ENCODE peak calls at places on chromosomes 7 and 10, in ten cellular contexts. B is ovary; R is left cardiac atrium; I is left ventricle myocardium inferior; O is WTC11; M is epithelial cell of esophagus; U is putamen; T is G401; F is central memory CD8-positive, alpha-beta T cell; A is RPMI7951. Q is an unnamed sample.

GRCh38 chr10:17841055-17841454 is 31.9 kb downstream of the MRC1 start:
- DNase-seq in I (no peak), O (no peak), B (no peak), M (peak), T (no peak), F (no peak), U (no peak), R (no peak), A (no peak), Q (no peak)

GRCh38 chr7:154769527-154769926 is 233.4 kb downstream of the PAXIP1 start:
- DNase-seq in T (no peak), I (no peak), M (no peak), U (no peak), O (no peak), B (no peak), A (no peak), F (no peak), R (no peak), Q (no peak)

GRCh38 chr10:104472505-104472904 is 118.9 kb downstream of the CFAP58 start:
- DNase-seq in R (no peak), T (no peak), O (no peak), F (no peak), M (peak), A (peak), B (no peak), U (no peak), I (no peak), Q (no peak)

GRCh38 chr10:43822509-43823236 is 174.0 kb upstream of the ZNF32 start:
- DNase-seq in T (no peak), O (no peak), B (no peak), U (no peak), A (no peak), M (no peak), R (no peak), F (no peak), I (no peak), Q (no peak)

GRCh38 chr7:77258593-77258992 is 59.0 kb upstream of the FGL2 start:
- DNase-seq in O (no peak), I (no peak), M (no peak), U (no peak), B (no peak), F (no peak), A (no peak), T (no peak), R (no peak), Q (no peak)

GRCh38 chr10:104478380-104478779 is 124.7 kb downstream of the CFAP58 start:
- DNase-seq in F (no peak), T (no peak), I (no peak), R (no peak), O (no peak), M (no peak), A (peak), B (no peak), U (no peak), Q (no peak)

GRCh38 chr10:100728928-100729876 is 16.2 kb upstream of the PAX2 start:
- DNase-seq in B (no peak), T (peak), I (no peak), A (no peak), F (no peak), O (peak), R (no peak), M (peak), U (no peak), Q (peak)

GRCh38 chr10:116041948-116042347 is 231.1 kb downstream of the GFRA1 start:
- DNase-seq in U (no peak), O (no peak), A (no peak), I (no peak), F (no peak), R (no peak), T (no peak), M (no peak), B (no peak), Q (no peak)

GRCh38 chr10:11097686-11098085 is 80.0 kb downstream of the CELF2 start:
- DNase-seq in I (no peak), F (no peak), B (no peak), T (no peak), U (no peak), O (no peak), A (no peak), M (no peak), R (no peak), Q (no peak)

GRCh38 chr7:23020742-23021401 is 6.9 kb upstream of the HYCC1 start:
- DNase-seq in B (no peak), A (peak), I (peak), M (peak), U (no peak), T (no peak), O (no peak), F (no peak), R (peak), Q (peak)

GRCh38 chr10:13684813-13685511 is 98.2 kb downstream of the PRPF18 start:
- DNase-seq in T (peak), M (no peak), F (no peak), I (no peak), A (peak), B (no peak), O (no peak), U (no peak), R (no peak), Q (no peak)

GRCh38 chr10:34235164-34235832 is 579.8 kb downstream of the PARD3 start:
- DNase-seq in A (peak), I (no peak), O (no peak), T (no peak), R (no peak), U (no peak), B (no peak), F (no peak), M (peak), Q (no peak)

GRCh38 chr7:108511939-108512338 is 14.0 kb downstream of the PNPLA8 start:
- DNase-seq in B (no peak), F (no peak), R (no peak), U (no peak), M (no peak), A (no peak), O (no peak), T (no peak), I (no peak), Q (no peak)

GRCh38 chr7:133941496-133941895 is 185.6 kb upstream of the LRGUK start:
- DNase-seq in U (no peak), A (no peak), I (no peak), O (no peak), F (no peak), B (no peak), R (no peak), T (no peak), M (peak), Q (no peak)

GRCh38 chr7:150830957-150831356 is 21.4 kb upstream of the AOC1 start:
- DNase-seq in O (no peak), T (no peak), A (no peak), R (no peak), B (no peak), I (no peak), U (no peak), M (no peak), F (no peak), Q (no peak)

GRCh38 chr10:15216700-15217099 is 48.2 kb upstream of the NMT2 start:
- DNase-seq in M (no peak), B (no peak), R (no peak), F (no peak), U (no peak), T (no peak), O (no peak), A (no peak), I (no peak), Q (no peak)

GRCh38 chr7:155682484-155682883 is 38.0 kb downstream of the RBM33 start:
- DNase-seq in M (no peak), F (no peak), I (no peak), O (no peak), B (no peak), T (no peak), A (no peak), U (no peak), R (no peak), Q (no peak)

GRCh38 chr10:103605359-103606156 is 112.1 kb downstream of the NEURL1 start:
- DNase-seq in A (peak), F (no peak), M (peak), I (no peak), R (peak), T (peak), U (no peak), O (peak), B (peak), Q (peak)

GRCh38 chr7:127976722-127977121 is 54.5 kb downstream of the LRRC4 start:
- DNase-seq in T (no peak), A (no peak), R (no peak), F (no peak), I (no peak), B (no peak), O (no peak), M (no peak), U (no peak), Q (no peak)

GRCh38 chr10:29387269-29387668 is 98.4 kb downstream of the LYZL1 start:
- DNase-seq in I (no peak), T (no peak), U (no peak), M (no peak), F (no peak), A (no peak), O (no peak), B (no peak), R (no peak), Q (no peak)

GRCh38 chr7:83921798-83922607 is 272.6 kb downstream of the SEMA3A start:
- DNase-seq in R (no peak), M (peak), A (no peak), O (no peak), U (no peak), B (no peak), I (no peak), F (no peak), T (no peak), Q (no peak)

GRCh38 chr7:11171569-11172192 is 198.0 kb downstream of the PHF14 start:
- DNase-seq in I (no peak), B (no peak), M (no peak), A (no peak), R (no peak), F (no peak), O (no peak), T (peak), U (no peak), Q (no peak)

GRCh38 chr10:116272497-116273221 is at the start of gene GFRA1:
- DNase-seq in T (no peak), I (peak), U (no peak), M (peak), B (peak), F (no peak), O (peak), A (no peak), R (no peak), Q (no peak)

GRCh38 chr10:48266528-48266927 is 8.0 kb downstream of the FRMPD2 start:
- DNase-seq in A (no peak), B (no peak), I (no peak), F (no peak), T (no peak), M (no peak), R (peak), U (no peak), O (no peak), Q (no peak)

GRCh38 chr7:151212626-151213025 is 2.3 kb upstream of the H2BK1 start:
- DNase-seq in A (no peak), U (no peak), O (no peak), B (no peak), I (no peak), R (no peak), T (no peak), F (no peak), M (peak), Q (no peak)

GRCh38 chr7:17617380-17617779 is 318.9 kb downstream of the AHR start:
- DNase-seq in F (no peak), T (no peak), M (no peak), U (no peak), A (no peak), O (no peak), R (no peak), I (no peak), B (no peak), Q (no peak)